ENCODE peak calls at places on chromosome 13, in seven cellular contexts. Z, S, M, C, B, J and D are unnamed samples.
A peak's percentile ranks its signal among the peaks of the same experiment; 100 is the strongest.

GRCh38 chr13:70792121-70792520 is 683.9 kb upstream of the KLHL1 start:
- DNase-seq in C (no peak), J (peak; percentile 27), S (no peak), M (no peak), Z (no peak), B (no peak), D (no peak)

GRCh38 chr13:19184176-19184575 is 2.6 kb upstream of the TUBA3C start:
- DNase-seq in S (no peak), B (no peak), M (peak; percentile 9), J (no peak), Z (no peak), C (no peak), D (no peak)

GRCh38 chr13:31968473-31968872 is 63.1 kb upstream of the FRY start:
- DNase-seq in C (no peak), B (no peak), S (peak; percentile 26), J (no peak), M (peak; percentile 76), Z (no peak), D (no peak)

GRCh38 chr13:110699148-110700145 is 6.5 kb downstream of the CARS2 start:
- DNase-seq in C (no peak), B (no peak), J (no peak), Z (no peak), M (no peak), S (no peak), D (peak; percentile 68)

GRCh38 chr13:91946498-91947070 is 548.2 kb downstream of the GPC5 start:
- DNase-seq in Z (peak; percentile 63), M (no peak), S (no peak), J (peak; percentile 78), C (no peak), B (no peak), D (no peak)

GRCh38 chr13:23671367-23671766 is 101.2 kb downstream of the TNFRSF19 start:
- DNase-seq in B (no peak), S (no peak), Z (no peak), J (no peak), C (no peak), M (no peak), D (no peak)

GRCh38 chr13:50989476-50989875 is 79.9 kb downstream of the RNASEH2B start:
- DNase-seq in B (no peak), C (no peak), J (peak; percentile 71), M (no peak), Z (peak; percentile 30), S (no peak), D (no peak)

GRCh38 chr13:73194310-73194709 is 135.5 kb downstream of the KLF5 start:
- DNase-seq in M (no peak), B (no peak), C (no peak), S (peak; percentile 46), J (no peak), Z (peak; percentile 4), D (no peak)

GRCh38 chr13:33026489-33027152 is 10.4 kb downstream of the KL start:
- DNase-seq in B (no peak), C (no peak), M (no peak), Z (no peak), S (no peak), J (peak; percentile 7), D (no peak)

GRCh38 chr13:83980322-83980721 is 98.0 kb upstream of the SLITRK1 start:
- DNase-seq in J (peak; percentile 29), M (no peak), Z (no peak), B (no peak), S (no peak), C (no peak), D (no peak)

GRCh38 chr13:33135097-33135496 is 118.9 kb downstream of the KL start:
- DNase-seq in J (no peak), Z (no peak), B (no peak), C (no peak), S (no peak), M (no peak), D (no peak)

GRCh38 chr13:43273362-43273761 is 250.0 kb downstream of the DNAJC15 start:
- DNase-seq in C (no peak), S (no peak), M (no peak), B (no peak), J (no peak), Z (no peak), D (no peak)

GRCh38 chr13:66543780-66544179 is 686.4 kb downstream of the PCDH9 start:
- DNase-seq in J (peak; percentile 37), S (no peak), B (peak; percentile 7), Z (no peak), M (no peak), C (no peak), D (no peak)

GRCh38 chr13:44158055-44158655 is 215.5 kb upstream of the SERP2 start:
- DNase-seq in M (no peak), Z (no peak), C (no peak), S (no peak), B (no peak), J (no peak), D (no peak)

GRCh38 chr13:111239754-111240670 is 80.4 kb upstream of the TEX29 start:
- DNase-seq in J (no peak), B (no peak), Z (no peak), S (no peak), M (no peak), C (no peak), D (no peak)

GRCh38 chr13:30617315-30618185 is at the start of gene USPL1:
- DNase-seq in B (peak; percentile 98), C (peak; percentile 82), S (peak; percentile 99), J (peak; percentile 96), Z (peak; percentile 95), M (peak; percentile 98), D (peak; percentile 100)
- TF ChIP-seq POLR2AphosphoS5 in B (peak; percentile 79), C (peak; percentile 76), S (peak; percentile 98), J (peak; percentile 93), Z (peak; percentile 66), M (peak; percentile 96), D (peak; percentile 100)

DNA sequence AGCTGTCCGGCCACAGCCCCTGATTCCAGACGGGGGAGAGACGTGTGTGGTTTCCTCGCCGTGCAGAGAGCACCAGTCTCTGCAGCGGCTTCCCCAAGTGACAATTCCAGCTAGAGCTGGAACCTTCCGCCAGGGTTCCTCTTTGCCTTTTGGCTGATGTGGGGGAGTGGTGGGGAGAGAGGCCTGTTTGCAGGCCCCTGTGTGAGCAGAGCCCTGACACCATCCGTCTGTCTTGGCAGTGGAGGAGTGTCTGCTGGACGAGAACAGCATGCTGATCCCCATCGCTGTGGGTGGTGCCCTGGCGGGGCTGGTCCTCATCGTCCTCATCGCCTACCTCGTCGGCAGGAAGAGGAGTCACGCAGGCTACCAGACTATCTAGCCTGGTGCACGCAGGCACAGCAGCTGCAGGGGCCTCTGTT is 25.0 kb downstream of the LAMP1 start:
- DNase-seq in B (no peak), C (no peak), J (no peak), Z (no peak), S (no peak), M (no peak), D (no peak)
- TF ChIP-seq POLR2AphosphoS5 in B (no peak), C (no peak), J (no peak), Z (no peak), S (no peak), M (no peak), D (peak; percentile 42)

DNA sequence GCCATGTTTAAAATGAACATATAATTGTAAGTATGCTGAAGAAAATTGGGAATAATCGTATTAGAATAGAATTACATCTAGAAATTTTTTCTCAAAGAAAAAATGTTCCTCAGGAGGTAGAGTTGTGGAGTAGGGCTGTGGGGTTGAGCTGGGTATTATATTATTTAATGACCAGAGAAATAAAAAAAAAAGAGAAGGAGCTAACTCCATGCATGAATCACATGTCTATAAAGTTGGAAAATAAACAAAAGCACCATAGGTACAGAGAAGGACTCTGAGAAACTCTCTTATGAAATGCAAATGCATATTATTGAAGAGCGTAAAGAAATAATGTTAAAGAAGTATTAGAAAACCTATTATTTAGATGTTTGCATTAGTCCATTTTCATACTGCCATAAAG is 405.5 kb downstream of the EFNB2 start:
- DNase-seq in J (no peak), C (no peak), B (no peak), S (no peak), Z (no peak), M (no peak), D (no peak)
- TF ChIP-seq POLR2AphosphoS5 in J (no peak), C (no peak), B (no peak), S (no peak), Z (no peak), M (no peak), D (no peak)

GRCh38 chr13:42153371-42153770 is 104.9 kb downstream of the DGKH start:
- DNase-seq in S (no peak), C (no peak), B (no peak), M (no peak), J (no peak), Z (no peak), D (no peak)
- TF ChIP-seq POLR2AphosphoS5 in S (no peak), C (no peak), B (no peak), M (no peak), J (no peak), Z (no peak), D (no peak)

GRCh38 chr13:39406688-39407087 is 196.3 kb downstream of the LHFPL6 start:
- DNase-seq in J (peak; percentile 61), B (no peak), M (no peak), S (no peak), Z (no peak), C (peak; percentile 5), D (no peak)
- TF ChIP-seq POLR2AphosphoS5 in J (no peak), B (no peak), M (no peak), S (no peak), Z (no peak), C (no peak), D (no peak)

GRCh38 chr13:34594507-34594906 is 347.6 kb upstream of the NBEA start:
- DNase-seq in J (no peak), B (no peak), C (no peak), M (no peak), S (no peak), Z (no peak), D (no peak)
- TF ChIP-seq POLR2AphosphoS5 in J (no peak), B (no peak), C (no peak), M (no peak), S (no peak), Z (no peak), D (no peak)